ENCODE peak calls at places on chromosomes 5 and 9, in seven cellular contexts. One of them, this sample, is unnamed.

GRCh38 chr5:68710514-68710913 is 383.3 kb upstream of the SLC30A5 start:
- DNase-seq in endodermal cell: no peak
- DNase-seq in Panc1: no peak
- DNase-seq in cardiac muscle cell: no peak
- DNase-seq in fibroblast of villous mesenchyme: no peak
- DNase-seq in GM12878: peak; percentile 16
- DNase-seq in MM.1S: no peak
- DNase-seq in this sample: no peak

GRCh38 chr5:61435368-61435767 is 103.3 kb downstream of the ZSWIM6 start:
- DNase-seq in endodermal cell: no peak
- DNase-seq in Panc1: no peak
- DNase-seq in cardiac muscle cell: no peak
- DNase-seq in fibroblast of villous mesenchyme: peak; percentile 39
- DNase-seq in GM12878: no peak
- DNase-seq in MM.1S: no peak
- DNase-seq in this sample: no peak

GRCh38 chr9:126637002-126637849 is 23.5 kb downstream of the LMX1B start:
- DNase-seq in endodermal cell: no peak
- DNase-seq in Panc1: no peak
- DNase-seq in cardiac muscle cell: no peak
- DNase-seq in fibroblast of villous mesenchyme: no peak
- DNase-seq in GM12878: no peak
- DNase-seq in MM.1S: no peak
- DNase-seq in this sample: no peak

GRCh38 chr9:16704489-16705111 is 165.9 kb downstream of the BNC2 start:
- DNase-seq in endodermal cell: peak; percentile 73
- DNase-seq in Panc1: no peak
- DNase-seq in cardiac muscle cell: peak; percentile 34
- DNase-seq in fibroblast of villous mesenchyme: no peak
- DNase-seq in GM12878: no peak
- DNase-seq in MM.1S: no peak
- DNase-seq in this sample: no peak

GRCh38 chr5:143030349-143030748 is 260.2 kb downstream of the ARHGAP26 start:
- DNase-seq in endodermal cell: no peak
- DNase-seq in Panc1: no peak
- DNase-seq in cardiac muscle cell: no peak
- DNase-seq in fibroblast of villous mesenchyme: no peak
- DNase-seq in GM12878: no peak
- DNase-seq in MM.1S: no peak
- DNase-seq in this sample: no peak

GRCh38 chr5:67050125-67050524 is 146.5 kb downstream of the CD180 start:
- DNase-seq in endodermal cell: no peak
- DNase-seq in Panc1: no peak
- DNase-seq in cardiac muscle cell: no peak
- DNase-seq in fibroblast of villous mesenchyme: no peak
- DNase-seq in GM12878: no peak
- DNase-seq in MM.1S: peak; percentile 79
- DNase-seq in this sample: no peak

GRCh38 chr9:72856985-72857631 is 95.7 kb downstream of the ALDH1A1 start:
- DNase-seq in endodermal cell: peak; percentile 63
- DNase-seq in Panc1: no peak
- DNase-seq in cardiac muscle cell: peak; percentile 55
- DNase-seq in fibroblast of villous mesenchyme: peak; percentile 75
- DNase-seq in GM12878: no peak
- DNase-seq in MM.1S: peak; percentile 72
- DNase-seq in this sample: no peak

GRCh38 chr9:136977223-136978072 is at the start of gene PTGDS:
- DNase-seq in endodermal cell: no peak
- DNase-seq in Panc1: no peak
- DNase-seq in cardiac muscle cell: no peak
- DNase-seq in fibroblast of villous mesenchyme: peak; percentile 84
- DNase-seq in GM12878: no peak
- DNase-seq in MM.1S: no peak
- DNase-seq in this sample: no peak

GRCh38 chr5:2464141-2464540 is 287.3 kb downstream of the IRX2 start:
- DNase-seq in endodermal cell: no peak
- DNase-seq in Panc1: no peak
- DNase-seq in cardiac muscle cell: no peak
- DNase-seq in fibroblast of villous mesenchyme: no peak
- DNase-seq in GM12878: no peak
- DNase-seq in MM.1S: no peak
- DNase-seq in this sample: no peak

GRCh38 chr9:76818271-76818670 is 54.0 kb downstream of the PCA3 start:
- DNase-seq in endodermal cell: peak; percentile 71
- DNase-seq in Panc1: peak; percentile 82
- DNase-seq in cardiac muscle cell: no peak
- DNase-seq in fibroblast of villous mesenchyme: peak; percentile 95
- DNase-seq in GM12878: no peak
- DNase-seq in MM.1S: no peak
- DNase-seq in this sample: peak; percentile 87

GRCh38 chr5:39106332-39106731 is 32.1 kb upstream of the RICTOR start:
- DNase-seq in endodermal cell: no peak
- DNase-seq in Panc1: no peak
- DNase-seq in cardiac muscle cell: no peak
- DNase-seq in fibroblast of villous mesenchyme: peak; percentile 37
- DNase-seq in GM12878: no peak
- DNase-seq in MM.1S: peak; percentile 15
- DNase-seq in this sample: no peak

GRCh38 chr9:135244271-135244691 is 156.8 kb downstream of the OLFM1 start:
- DNase-seq in endodermal cell: no peak
- DNase-seq in Panc1: no peak
- DNase-seq in cardiac muscle cell: no peak
- DNase-seq in fibroblast of villous mesenchyme: no peak
- DNase-seq in GM12878: no peak
- DNase-seq in MM.1S: no peak
- DNase-seq in this sample: no peak

GRCh38 chr5:43301653-43302091 is 11.5 kb downstream of the HMGCS1 start:
- DNase-seq in endodermal cell: no peak
- DNase-seq in Panc1: no peak
- DNase-seq in cardiac muscle cell: no peak
- DNase-seq in fibroblast of villous mesenchyme: peak; percentile 50
- DNase-seq in GM12878: no peak
- DNase-seq in MM.1S: no peak
- DNase-seq in this sample: no peak

DNA sequence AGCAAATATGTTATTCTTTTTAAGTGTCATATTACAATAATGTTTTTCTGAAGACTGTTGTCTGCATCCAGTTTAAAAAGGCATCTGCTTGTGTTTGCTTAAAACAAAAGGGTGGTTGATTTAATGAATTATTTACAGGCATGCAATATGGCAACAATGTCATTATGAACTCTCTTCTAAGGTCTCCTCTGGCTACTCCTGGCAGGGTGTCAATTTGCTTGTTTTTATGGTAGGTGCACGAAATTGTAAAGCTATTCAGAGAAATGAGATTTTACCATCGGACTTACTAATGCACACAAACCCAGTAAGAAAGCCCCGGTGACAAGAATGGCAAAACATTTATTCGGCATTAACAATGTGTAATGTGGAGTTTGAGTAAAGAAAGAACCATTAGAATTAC is 539.8 kb upstream of the ZNF608 start:
- DNase-seq in endodermal cell: no peak
- DNase-seq in Panc1: no peak
- DNase-seq in cardiac muscle cell: no peak
- DNase-seq in fibroblast of villous mesenchyme: no peak
- DNase-seq in GM12878: no peak
- DNase-seq in MM.1S: no peak
- DNase-seq in this sample: no peak
- TF ChIP-seq CTCF in endodermal cell: no peak
- TF ChIP-seq CTCF in Panc1: no peak
- TF ChIP-seq CTCF in cardiac muscle cell: no peak
- TF ChIP-seq CTCF in fibroblast of villous mesenchyme: no peak
- TF ChIP-seq CTCF in GM12878: no peak
- TF ChIP-seq CTCF in MM.1S: no peak
- TF ChIP-seq CTCF in this sample: no peak

DNA sequence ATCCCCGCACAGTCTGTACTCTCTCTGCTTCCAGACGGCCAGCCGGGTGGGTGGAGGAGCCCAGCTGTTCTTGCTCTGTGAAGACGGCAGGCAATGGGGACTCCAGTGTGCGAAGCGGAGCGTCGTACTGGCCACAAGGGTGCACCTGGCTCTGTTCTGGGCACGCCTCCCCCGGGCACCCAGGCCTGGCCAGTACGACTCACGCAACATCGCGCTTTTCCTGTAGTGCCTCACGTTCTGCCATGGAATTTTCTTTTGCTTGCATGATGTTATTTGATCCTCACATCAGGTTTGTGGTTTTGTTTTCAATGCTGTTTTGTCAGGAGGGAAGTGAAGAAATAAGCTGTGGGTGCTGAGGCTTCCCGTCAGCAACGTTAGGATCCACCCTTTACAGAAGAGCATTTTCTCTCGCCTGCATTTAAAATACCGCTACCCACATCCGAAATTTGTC is 311.7 kb downstream of the TRIM36 start:
- DNase-seq in endodermal cell: peak; percentile 53
- DNase-seq in Panc1: no peak
- DNase-seq in cardiac muscle cell: no peak
- DNase-seq in fibroblast of villous mesenchyme: no peak
- DNase-seq in GM12878: no peak
- DNase-seq in MM.1S: no peak
- DNase-seq in this sample: no peak
- TF ChIP-seq CTCF in endodermal cell: no peak
- TF ChIP-seq CTCF in Panc1: no peak
- TF ChIP-seq CTCF in cardiac muscle cell: no peak
- TF ChIP-seq CTCF in fibroblast of villous mesenchyme: no peak
- TF ChIP-seq CTCF in GM12878: no peak
- TF ChIP-seq CTCF in MM.1S: no peak
- TF ChIP-seq CTCF in this sample: no peak

DNA sequence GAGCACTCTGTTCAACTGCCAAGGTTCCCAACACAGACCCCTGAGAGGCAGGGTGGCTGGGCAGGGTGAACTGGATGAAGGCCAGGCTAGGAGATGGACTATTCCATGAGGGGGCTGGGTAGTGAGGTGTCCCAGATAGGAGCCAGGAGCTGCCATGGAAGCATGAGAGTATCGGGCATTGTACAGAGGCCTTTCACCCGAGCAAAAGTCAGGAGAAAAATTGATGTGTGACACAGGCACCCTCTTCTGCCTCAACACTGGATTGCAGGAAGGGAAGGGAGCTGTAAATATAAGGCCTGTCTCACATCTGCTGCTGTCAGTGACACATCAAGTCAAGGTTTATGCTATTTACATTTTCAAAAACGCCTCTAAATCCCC is 74.6 kb downstream of the UBAP1 start:
- DNase-seq in endodermal cell: no peak
- DNase-seq in Panc1: no peak
- DNase-seq in cardiac muscle cell: peak; percentile 30
- DNase-seq in fibroblast of villous mesenchyme: peak; percentile 56
- DNase-seq in GM12878: no peak
- DNase-seq in MM.1S: no peak
- DNase-seq in this sample: no peak
- TF ChIP-seq CTCF in endodermal cell: no peak
- TF ChIP-seq CTCF in Panc1: no peak
- TF ChIP-seq CTCF in cardiac muscle cell: peak; percentile 32
- TF ChIP-seq CTCF in fibroblast of villous mesenchyme: peak; percentile 36
- TF ChIP-seq CTCF in GM12878: no peak
- TF ChIP-seq CTCF in MM.1S: no peak
- TF ChIP-seq CTCF in this sample: no peak

DNA sequence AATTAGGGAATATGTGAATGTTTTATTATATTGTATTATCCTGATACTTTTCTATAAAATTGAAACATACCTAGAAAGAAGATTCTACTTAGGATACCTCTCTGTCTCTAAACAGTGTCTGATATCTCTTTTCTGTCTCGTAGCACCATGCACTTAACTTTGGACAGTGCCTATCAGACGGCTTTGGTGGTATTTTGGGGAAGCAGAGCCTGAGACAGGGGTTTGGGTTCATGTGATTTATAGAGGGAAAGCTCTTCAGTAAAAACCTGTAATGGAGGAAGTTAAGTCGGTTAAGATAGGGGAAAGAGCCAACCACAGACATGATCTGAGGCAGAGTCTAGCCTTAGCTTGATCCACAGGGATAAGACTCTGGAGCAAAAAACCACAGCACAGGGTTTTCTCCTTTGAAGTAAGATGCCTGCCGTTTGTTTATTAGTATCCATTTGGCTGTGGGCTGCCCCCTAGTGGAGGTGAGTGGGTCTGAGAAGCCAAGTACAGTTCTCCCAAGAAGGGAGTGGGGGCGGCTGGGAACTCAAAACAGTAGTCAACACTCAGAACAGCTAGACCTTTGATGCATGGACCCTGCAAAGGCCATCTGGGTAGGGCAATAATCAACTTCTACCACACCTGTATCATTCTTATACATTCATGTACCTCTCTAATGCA is 141.2 kb upstream of the ASTN2 start:
- DNase-seq in endodermal cell: peak; percentile 95
- DNase-seq in Panc1: peak; percentile 18
- DNase-seq in cardiac muscle cell: peak; percentile 7
- DNase-seq in fibroblast of villous mesenchyme: peak; percentile 2
- DNase-seq in GM12878: peak; percentile 7
- DNase-seq in MM.1S: peak; percentile 52
- DNase-seq in this sample: no peak
- TF ChIP-seq CTCF in endodermal cell: peak; percentile 85
- TF ChIP-seq CTCF in Panc1: peak; percentile 52
- TF ChIP-seq CTCF in cardiac muscle cell: peak; percentile 42
- TF ChIP-seq CTCF in fibroblast of villous mesenchyme: peak; percentile 13
- TF ChIP-seq CTCF in GM12878: peak; percentile 71
- TF ChIP-seq CTCF in MM.1S: peak; percentile 62
- TF ChIP-seq CTCF in this sample: peak; percentile 51

DNA sequence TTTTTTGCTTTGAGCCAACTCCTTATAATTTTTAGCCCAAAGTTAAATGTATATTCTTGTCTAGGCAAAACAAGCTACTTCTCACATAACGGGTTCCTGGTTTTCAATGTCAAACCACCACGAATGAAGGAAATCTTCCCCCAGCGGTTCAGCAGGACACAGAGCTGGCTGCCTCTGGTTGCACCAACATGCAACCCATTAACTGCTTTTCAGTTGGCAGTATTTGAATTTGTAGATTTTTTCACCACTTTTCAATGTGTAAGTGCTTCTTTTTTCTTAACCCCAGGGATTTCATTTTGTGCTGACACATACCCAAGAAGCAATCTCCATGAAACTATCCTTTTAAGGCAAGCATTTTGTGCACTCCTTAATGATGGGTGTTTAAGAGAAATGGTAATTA is 35.5 kb downstream of the EFNA5 start:
- DNase-seq in endodermal cell: no peak
- DNase-seq in Panc1: no peak
- DNase-seq in cardiac muscle cell: no peak
- DNase-seq in fibroblast of villous mesenchyme: no peak
- DNase-seq in GM12878: no peak
- DNase-seq in MM.1S: no peak
- DNase-seq in this sample: no peak
- TF ChIP-seq CTCF in endodermal cell: no peak
- TF ChIP-seq CTCF in Panc1: no peak
- TF ChIP-seq CTCF in cardiac muscle cell: no peak
- TF ChIP-seq CTCF in fibroblast of villous mesenchyme: no peak
- TF ChIP-seq CTCF in GM12878: no peak
- TF ChIP-seq CTCF in MM.1S: no peak
- TF ChIP-seq CTCF in this sample: no peak

DNA sequence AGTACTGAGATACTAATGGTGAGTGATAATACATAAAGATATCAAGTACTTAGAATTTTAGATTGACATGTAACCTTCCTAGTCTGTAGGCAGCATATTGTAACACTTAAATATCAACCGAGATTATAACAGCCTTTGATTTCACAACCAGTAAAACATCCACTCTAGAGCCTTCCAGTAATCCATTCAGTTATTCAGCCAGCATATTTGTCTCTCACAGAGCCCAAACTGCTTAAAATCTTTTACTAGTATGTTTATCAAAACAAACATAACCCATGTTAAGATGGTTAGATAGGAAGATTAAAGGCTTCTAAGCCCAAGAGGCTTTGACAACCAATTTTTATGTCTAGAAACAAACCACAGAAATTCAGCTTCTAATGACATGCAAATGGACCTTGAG is 177.9 kb upstream of the FST start:
- DNase-seq in endodermal cell: no peak
- DNase-seq in Panc1: no peak
- DNase-seq in cardiac muscle cell: no peak
- DNase-seq in fibroblast of villous mesenchyme: peak; percentile 94
- DNase-seq in GM12878: no peak
- DNase-seq in MM.1S: no peak
- DNase-seq in this sample: no peak
- TF ChIP-seq CTCF in endodermal cell: no peak
- TF ChIP-seq CTCF in Panc1: no peak
- TF ChIP-seq CTCF in cardiac muscle cell: no peak
- TF ChIP-seq CTCF in fibroblast of villous mesenchyme: no peak
- TF ChIP-seq CTCF in GM12878: no peak
- TF ChIP-seq CTCF in MM.1S: no peak
- TF ChIP-seq CTCF in this sample: no peak